ENCODE peak calls at places on chromosomes 3 and 15, in five cellular contexts. Q is T-helper 2 cell; O is effector CD4-positive, alpha-beta T cell; E is activated gamma-delta T cell treated with Interleukin-2 at 50 U/mL for 16 hours; Z is NCI-H446 treated with DMSO at 0.1 percent for 48 hours. P is an unnamed sample.

GRCh38 chr3:164470471-164470870 is 607.8 kb downstream of the SI start:
- DNase-seq in E (no peak), Q (no peak), O (no peak), Z (no peak), P (no peak)

GRCh38 chr3:12479919-12480425 is 4.3 kb upstream of the TSEN2 start:
- DNase-seq in Q (no peak), O (no peak), Z (no peak), E (no peak), P (no peak)

GRCh38 chr3:129064969-129065726 is 4.6 kb downstream of the GP9 start:
- DNase-seq in Z (no peak), O (no peak), Q (no peak), E (no peak), P (no peak)

GRCh38 chr15:44033894-44034293 is 161.2 kb downstream of the FRMD5 start:
- DNase-seq in E (no peak), Q (no peak), O (no peak), Z (no peak), P (no peak)

GRCh38 chr3:172853911-172854648 is 103.6 kb downstream of the ECT2 start:
- DNase-seq in Q (no peak), O (no peak), E (no peak), Z (no peak), P (no peak)

GRCh38 chr3:45223889-45224730 is 2.0 kb downstream of the TMEM158 start:
- DNase-seq in O (no peak), Z (no peak), E (no peak), Q (no peak), P (no peak)

GRCh38 chr15:58852347-58852746 is 81.1 kb downstream of the SLTM start:
- DNase-seq in O (no peak), Q (no peak), Z (no peak), E (no peak), P (no peak)

GRCh38 chr3:63864008-63864871 is 573 bp downstream of the ATXN7 start:
- DNase-seq in Z (no peak), Q (peak), E (peak), O (peak), P (peak)

GRCh38 chr3:109927726-109928125 is 590.4 kb upstream of the DPPA4 start:
- DNase-seq in O (no peak), Z (no peak), E (no peak), Q (no peak), P (no peak)

GRCh38 chr3:138646527-138646926 is 38.0 kb downstream of the FAIM start:
- DNase-seq in Z (no peak), O (no peak), Q (no peak), E (no peak), P (no peak)

GRCh38 chr15:79539426-79539825 is 107.3 kb downstream of the MINAR1 start:
- DNase-seq in E (no peak), Z (no peak), O (no peak), Q (no peak), P (no peak)

GRCh38 chr15:95561463-95561862 is 769.0 kb upstream of the NR2F2 start:
- DNase-seq in E (no peak), Z (no peak), O (no peak), Q (no peak), P (no peak)

GRCh38 chr3:62293051-62293780 is 80.1 kb downstream of the FEZF2 start:
- DNase-seq in Z (no peak), Q (no peak), E (no peak), O (no peak), P (no peak)

GRCh38 chr3:183975981-183976662 is 41.6 kb downstream of the ABCC5 start:
- DNase-seq in E (no peak), Q (no peak), Z (no peak), O (no peak), P (no peak)

GRCh38 chr3:41274944-41275668 is 75.8 kb downstream of the CTNNB1 start:
- DNase-seq in Z (no peak), Q (no peak), O (no peak), E (no peak), P (no peak)

GRCh38 chr3:16741890-16742289 is 136.7 kb upstream of the DAZL start:
- DNase-seq in Z (no peak), E (no peak), O (no peak), Q (no peak), P (no peak)

GRCh38 chr3:119395923-119396358 is 67.5 kb downstream of the TMEM39A start:
- DNase-seq in O (no peak), Z (no peak), E (no peak), Q (no peak), P (no peak)

GRCh38 chr3:123440181-123440580 is 8.7 kb downstream of the ADCY5 start:
- DNase-seq in E (no peak), Z (no peak), O (no peak), Q (no peak), P (no peak)

GRCh38 chr3:36700537-36701248 is 63.7 kb downstream of the DCLK3 start:
- DNase-seq in Q (no peak), E (no peak), O (no peak), Z (peak), P (no peak)

GRCh38 chr3:52536112-52536368 is 365 bp upstream of the UQCC5 start:
- DNase-seq in Z (no peak), E (no peak), Q (no peak), O (no peak), P (no peak)

GRCh38 chr3:184524981-184525336 is 36.6 kb upstream of the EPHB3 start:
- DNase-seq in Z (no peak), E (no peak), O (no peak), Q (no peak), P (no peak)

GRCh38 chr15:25850154-25851111 is 12.7 kb downstream of the ATP10A start:
- DNase-seq in Q (peak), Z (no peak), E (peak), O (peak), P (peak)

GRCh38 chr15:89999676-90000174 is 1.4 kb upstream of the ZNF710 start:
- DNase-seq in E (no peak), Z (no peak), Q (no peak), O (no peak), P (no peak)

GRCh38 chr15:101368868-101369642 is 74.0 kb upstream of the SNRPA1 start:
- DNase-seq in Z (no peak), Q (no peak), E (no peak), O (no peak), P (no peak)

GRCh38 chr3:134976948-134977347 is 181.9 kb downstream of the EPHB1 start:
- DNase-seq in Q (no peak), E (no peak), O (no peak), Z (no peak), P (no peak)

GRCh38 chr15:75801859-75802593 is 41.2 kb upstream of the UBE2Q2 start:
- DNase-seq in O (peak), E (peak), Z (peak), Q (peak), P (peak)

GRCh38 chr3:58013099-58013498 is 4.9 kb downstream of the FLNB start:
- DNase-seq in E (no peak), Q (no peak), O (no peak), Z (no peak), P (no peak)

GRCh38 chr15:62307551-62307950 is 142.5 kb upstream of the C2CD4B start:
- DNase-seq in Z (no peak), E (no peak), O (no peak), Q (no peak), P (no peak)

GRCh38 chr15:49831206-49831965 is 210.5 kb downstream of the DTWD1 start:
- DNase-seq in O (no peak), Q (no peak), E (no peak), Z (no peak), P (no peak)

GRCh38 chr15:80752204-80752603 is 27.0 kb upstream of the CEMIP start:
- DNase-seq in E (no peak), Z (no peak), O (no peak), Q (no peak), P (no peak)

GRCh38 chr15:70512772-70513362 is 250.5 kb downstream of the UACA start:
- DNase-seq in Q (peak), E (peak), Z (no peak), O (no peak), P (peak)

GRCh38 chr3:22734207-22734606 is 468.9 kb upstream of the UBE2E2 start:
- DNase-seq in Z (no peak), Q (no peak), E (no peak), O (no peak), P (no peak)

GRCh38 chr15:67997996-67998395 is 56.1 kb upstream of the PIAS1 start:
- DNase-seq in O (no peak), Q (no peak), Z (no peak), E (no peak), P (no peak)

GRCh38 chr15:100928632-100929280 is 9.6 kb downstream of the LRRK1 start:
- DNase-seq in O (no peak), Z (no peak), Q (no peak), E (no peak), P (no peak)

GRCh38 chr3:114126461-114126860 is 52.4 kb downstream of the DRD3 start:
- DNase-seq in Q (no peak), O (no peak), Z (no peak), E (no peak), P (no peak)

GRCh38 chr15:66925721-66926120 is 139.7 kb upstream of the SMAD3 start:
- DNase-seq in O (no peak), Z (no peak), Q (no peak), E (no peak), P (no peak)

GRCh38 chr15:79811406-79812405 is 85.1 kb downstream of the MTHFS start:
- DNase-seq in Q (no peak), Z (peak), E (no peak), O (no peak), P (no peak)

GRCh38 chr15:69498987-69499386 is 46.4 kb downstream of the RPLP1 start:
- DNase-seq in Q (no peak), Z (no peak), O (no peak), E (no peak), P (no peak)

P was measured in CD8-positive, alpha-beta memory T cell.